ENCODE peak calls at places on chromosomes 6 and 20, in four cellular contexts. W is astrocyte, T is GM23248, M is endothelial cell of umbilical vein. G is an unnamed sample.

GRCh38 chr6:160092602-160093001 is 29.0 kb upstream of the SLC22A1 start:
- DNase-seq in W (no peak), T (no peak), M (no peak), G (no peak)

GRCh38 chr6:1986454-1987243 is 258.8 kb downstream of the GMDS start:
- DNase-seq in W (peak), T (no peak), M (peak), G (peak)

GRCh38 chr6:15351631-15352030 is 105.8 kb downstream of the JARID2 start:
- DNase-seq in W (peak), T (peak), M (peak), G (peak)

GRCh38 chr20:34549291-34549928 is 9.1 kb upstream of the MAP1LC3A start:
- DNase-seq in W (no peak), T (peak), M (no peak), G (no peak)

GRCh38 chr6:135270676-135271536 is 89.8 kb downstream of the MYB start:
- DNase-seq in W (no peak), T (no peak), M (peak), G (no peak)

GRCh38 chr6:115870464-115870863 is 190.2 kb downstream of the FRK start:
- DNase-seq in W (no peak), T (no peak), M (no peak), G (no peak)

GRCh38 chr6:21186479-21187055 is 407.0 kb upstream of the SOX4 start:
- DNase-seq in W (peak), T (no peak), M (peak), G (peak)

GRCh38 chr6:36309212-36309611 is 27.5 kb downstream of the BNIP5 start:
- DNase-seq in W (no peak), T (no peak), M (no peak), G (no peak)

GRCh38 chr6:143549221-143549620 is 37.7 kb upstream of the FUCA2 start:
- DNase-seq in W (no peak), T (no peak), M (no peak), G (no peak)

GRCh38 chr6:142444388-142444787 is 142.6 kb downstream of the ADGRG6 start:
- DNase-seq in W (peak), T (peak), M (no peak), G (peak)

GRCh38 chr6:165662041-165662491 is 975 bp downstream of the PDE10A start:
- DNase-seq in W (no peak), T (peak), M (no peak), G (peak)

GRCh38 chr6:129345890-129346289 is 364.1 kb downstream of the ARHGAP18 start:
- DNase-seq in W (peak), T (peak), M (peak), G (peak)

GRCh38 chr6:74480561-74480960 is 725.3 kb downstream of the COL12A1 start:
- DNase-seq in W (no peak), T (peak), M (no peak), G (no peak)

GRCh38 chr20:371755-372542 is 8.6 kb upstream of the TRIB3 start:
- DNase-seq in W (peak), T (peak), M (peak), G (peak)

GRCh38 chr6:166687538-166688259 is 60.6 kb upstream of the RPS6KA2 start:
- DNase-seq in W (no peak), T (no peak), M (no peak), G (no peak)
- TF ChIP-seq EZH2 in W (no peak), T (no peak), M (no peak), G (no peak)

GRCh38 chr20:19756756-19757486 is 1.1 kb upstream of the RIN2 start:
- DNase-seq in W (no peak), T (no peak), M (no peak), G (no peak)

GRCh38 chr20:19758888-19759331 is 852 bp downstream of the RIN2 start:
- DNase-seq in W (peak), T (peak), M (peak), G (peak)

GRCh38 chr20:19757487-19757972 is 528 bp upstream of the RIN2 start:
- DNase-seq in W (peak), T (peak), M (peak), G (peak)

GRCh38 chr20:19760371-19760721 is 2.3 kb downstream of the RIN2 start:
- DNase-seq in W (no peak), T (no peak), M (no peak), G (no peak)

DNA sequence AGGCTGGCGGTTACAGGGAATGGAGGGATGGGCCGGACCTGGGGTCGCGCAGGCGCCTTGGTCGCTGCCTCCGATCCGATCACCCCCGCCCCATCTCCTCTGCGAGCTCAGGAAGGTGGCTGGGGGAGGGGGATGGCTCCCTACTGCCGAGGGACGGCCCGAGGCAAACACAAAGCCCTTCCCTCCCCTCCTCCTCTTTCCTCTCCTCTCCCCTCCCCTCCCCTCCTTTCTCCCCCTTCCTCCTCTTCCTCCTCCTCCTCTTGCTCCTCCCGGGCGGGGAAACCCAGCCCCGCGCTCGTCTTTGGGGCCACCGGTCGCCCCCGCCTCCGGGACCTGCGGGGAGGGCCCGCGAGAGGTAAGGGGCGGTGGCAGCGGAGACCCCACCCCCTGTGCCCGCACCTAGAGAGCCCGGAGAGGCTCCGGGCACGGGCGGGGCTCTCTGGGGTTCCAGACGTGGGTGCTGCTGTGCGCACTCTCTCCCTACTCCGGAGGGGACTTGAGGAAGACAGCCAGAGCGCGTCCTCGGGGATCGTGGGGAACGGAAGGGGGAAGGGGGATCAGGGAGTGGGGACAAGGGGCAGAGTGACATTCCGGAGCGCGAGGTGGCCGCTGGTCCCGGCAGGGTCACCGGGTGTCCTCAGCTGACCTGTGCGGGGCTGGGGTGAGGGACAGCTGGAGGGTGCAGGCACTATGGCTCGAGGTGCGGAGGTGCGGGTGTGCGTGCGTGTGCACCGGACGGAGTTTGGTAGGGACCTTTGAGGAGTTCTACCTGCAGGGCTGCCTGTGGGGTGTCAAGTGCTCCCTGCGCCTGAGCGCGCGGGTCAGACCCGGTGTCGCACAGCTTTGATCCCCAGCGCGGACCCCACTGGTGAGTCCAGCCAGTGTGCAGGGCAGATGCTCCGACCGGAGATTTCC is at the start of gene RIN2:
- DNase-seq in W (peak), T (peak), M (peak), G (peak)
- TF ChIP-seq EZH2 in W (no peak), T (no peak), M (no peak), G (no peak)

GRCh38 chr6:100467144-100468012 is 2.7 kb upstream of the SIM1 start:
- DNase-seq in W (no peak), T (no peak), M (no peak), G (no peak)
- TF ChIP-seq EZH2 in W (peak), T (no peak), M (peak), G (peak)

GRCh38 chr6:26595669-26596269 is 984 bp upstream of the ABT1 start:
- DNase-seq in W (peak), T (peak), M (peak), G (peak)
- TF ChIP-seq EZH2 in W (no peak), T (no peak), M (no peak), G (no peak)

DNA sequence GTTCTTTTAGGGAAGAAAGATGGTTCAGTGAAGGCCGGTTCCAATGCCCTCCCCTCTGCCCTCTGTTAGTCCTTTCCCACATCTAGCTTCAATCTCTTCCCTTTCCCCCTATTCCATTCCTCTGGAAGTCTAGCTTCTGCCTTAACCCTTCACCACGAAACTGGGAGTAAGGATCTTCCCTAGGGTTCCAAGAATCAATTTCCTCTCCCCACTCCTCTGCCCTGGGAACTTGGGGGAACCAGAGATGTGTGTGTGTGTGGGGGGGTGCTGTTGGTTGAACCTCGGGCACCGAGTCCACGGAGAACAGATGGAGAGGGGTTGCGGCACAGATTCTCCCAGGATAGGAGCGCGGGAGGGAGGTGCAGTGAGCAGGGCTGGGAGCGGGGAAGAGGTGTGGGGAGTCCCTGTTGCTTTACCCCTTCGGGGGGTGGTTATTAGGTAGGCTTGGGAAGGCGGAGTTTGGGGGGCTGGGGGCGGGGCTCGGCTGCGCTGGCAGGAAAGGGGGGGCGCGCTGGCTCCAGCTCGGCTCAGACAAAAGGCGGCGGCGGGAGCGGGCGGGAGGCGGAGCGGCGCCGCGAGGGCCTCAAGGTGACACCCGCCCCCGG is at the start of gene TMEM151B:
- DNase-seq in W (no peak), T (no peak), M (no peak), G (no peak)
- TF ChIP-seq EZH2 in W (peak), T (peak), M (peak), G (peak)

G was measured in fibroblast of lung.